ENCODE peak calls at places on chromosome 5, in eight cellular contexts. N, V, P, B, Q, F, G and L are unnamed samples. For H3K9me3, the result is how much of the 10 kb centered on the place peaks cover.

GRCh38 chr5:68484307-68485068 is 268.9 kb downstream of the PIK3R1 start:
- DNase-seq in N (no peak), P (no peak), V (peak), F (no peak), G (no peak), B (no peak), Q (no peak), L (peak)

GRCh38 chr5:94969174-94969573 is 315.7 kb downstream of the MCTP1 start:
- DNase-seq in V (peak), N (no peak), Q (no peak), B (peak), F (no peak), P (peak), G (peak), L (peak)

GRCh38 chr5:68823301-68823700 is 270.5 kb upstream of the SLC30A5 start:
- DNase-seq in P (no peak), G (no peak), V (peak), F (no peak), Q (no peak), N (no peak), B (no peak), L (no peak)

GRCh38 chr5:150070821-150071220 is 15.5 kb downstream of the CSF1R start:
- DNase-seq in Q (no peak), F (no peak), G (no peak), V (no peak), N (no peak), B (no peak), P (no peak), L (no peak)

GRCh38 chr5:22496666-22497065 is 356.5 kb downstream of the CDH12 start:
- DNase-seq in V (no peak), Q (no peak), N (no peak), G (no peak), P (no peak), B (no peak), F (no peak), L (no peak)

GRCh38 chr5:93926831-93927600 is 185.6 kb upstream of the POU5F2 start:
- DNase-seq in P (no peak), G (no peak), F (no peak), Q (no peak), B (no peak), V (peak), N (no peak), L (peak)

GRCh38 chr5:157772077-157772613 is 28.6 kb downstream of the LSM11 start:
- DNase-seq in N (no peak), F (no peak), Q (no peak), B (no peak), G (no peak), V (no peak), P (peak), L (no peak)

GRCh38 chr5:59496524-59497134 is 396.9 kb downstream of the PDE4D start:
- DNase-seq in Q (peak), F (peak), B (peak), P (peak), G (no peak), N (no peak), V (peak), L (no peak)

GRCh38 chr5:136089804-136090203 is 42.8 kb upstream of the SMAD5 start:
- DNase-seq in Q (no peak), P (no peak), V (no peak), N (no peak), F (no peak), B (no peak), G (no peak), L (peak)

GRCh38 chr5:137146402-137146889 is 352.7 kb downstream of the SPOCK1 start:
- DNase-seq in N (no peak), Q (no peak), P (no peak), G (peak), F (no peak), V (peak), B (peak), L (peak)

GRCh38 chr5:7396169-7397004 is 449 bp downstream of the ADCY2 start:
- DNase-seq in G (no peak), Q (no peak), F (no peak), B (peak), P (peak), V (peak), N (no peak), L (peak)

GRCh38 chr5:117713585-117714198 is 1139.1 kb upstream of the SEMA6A start:
- DNase-seq in V (no peak), F (peak), G (peak), N (peak), P (no peak), Q (no peak), B (no peak), L (no peak)

GRCh38 chr5:141359790-141360426 is at the start of gene PCDHGB2:
- DNase-seq in V (peak), G (peak), B (peak), P (peak), Q (no peak), F (peak), N (no peak), L (peak)

GRCh38 chr5:43231977-43232376 is 40.0 kb downstream of the NIM1K start:
- DNase-seq in N (no peak), P (no peak), G (peak), V (peak), Q (no peak), F (peak), B (peak), L (no peak)

GRCh38 chr5:139682016-139682975 is 34.1 kb downstream of the CXXC5 start:
- DNase-seq in Q (no peak), F (no peak), V (no peak), G (no peak), P (peak), N (no peak), B (no peak), L (no peak)

GRCh38 chr5:150783422-150783928 is 4.9 kb downstream of the SMIM3 start:
- DNase-seq in V (peak), Q (no peak), B (peak), G (peak), F (peak), P (no peak), N (no peak), L (peak)

GRCh38 chr5:57895766-57896165 is 413.2 kb upstream of the ACTBL2 start:
- DNase-seq in N (no peak), F (no peak), V (no peak), P (no peak), G (no peak), Q (no peak), B (no peak), L (peak)

GRCh38 chr5:126645132-126645531 is 44.4 kb downstream of the PHAX start:
- DNase-seq in P (no peak), G (no peak), Q (no peak), F (no peak), V (peak), B (no peak), N (no peak), L (no peak)

GRCh38 chr5:37888476-37888875 is 48.6 kb upstream of the GDNF start:
- DNase-seq in V (peak), P (no peak), G (no peak), F (no peak), N (no peak), Q (no peak), B (peak), L (peak)

GRCh38 chr5:90475436-90475980 is 844 bp downstream of the POLR3G start:
- DNase-seq in Q (no peak), V (no peak), N (no peak), F (no peak), G (no peak), B (peak), P (no peak), L (no peak)

GRCh38 chr5:146048994-146049703 is 56.2 kb downstream of the PLAC8L1 start:
- DNase-seq in F (peak), N (peak), P (peak), Q (peak), B (peak), G (peak), V (peak), L (peak)

GRCh38 chr5:21391506-21391905 is 1403.5 kb upstream of the CDH18 start:
- DNase-seq in F (no peak), Q (no peak), N (no peak), P (no peak), G (no peak), V (peak), B (no peak), L (no peak)

GRCh38 chr5:23494558-23494957 is 12.9 kb upstream of the PRDM9 start:
- DNase-seq in N (no peak), P (no peak), G (no peak), V (no peak), F (no peak), B (no peak), Q (no peak), L (no peak)

GRCh38 chr5:115621365-115621900 is 4.4 kb downstream of the TMED7 start:
- DNase-seq in P (peak), N (no peak), Q (no peak), V (no peak), F (no peak), B (no peak), G (no peak), L (no peak)

GRCh38 chr5:85814596-85814995 is 803.1 kb upstream of the COX7C start:
- DNase-seq in B (no peak), Q (no peak), V (no peak), G (no peak), N (peak), F (peak), P (peak), L (no peak)

GRCh38 chr5:53041071-53041692 is 52.0 kb downstream of the ITGA2 start:
- DNase-seq in G (no peak), B (no peak), P (no peak), F (no peak), N (no peak), V (peak), Q (no peak), L (peak)

GRCh38 chr5:622359-622758 is 10.2 kb downstream of the CEP72 start:
- DNase-seq in B (no peak), P (no peak), Q (no peak), F (no peak), G (no peak), N (no peak), V (no peak), L (no peak)

GRCh38 chr5:147140558-147140957 is 94.3 kb upstream of the STK32A start:
- DNase-seq in Q (no peak), N (no peak), F (no peak), G (no peak), V (no peak), B (no peak), P (no peak), L (no peak)

GRCh38 chr5:54217826-54218503 is 92.4 kb downstream of the ARL15 start:
- DNase-seq in V (peak), B (peak), F (no peak), N (peak), Q (peak), P (peak), G (peak), L (peak)

GRCh38 chr5:146340260-146341081 is 1.8 kb downstream of the POU4F3 start:
- DNase-seq in F (peak), B (peak), V (peak), N (peak), G (no peak), P (peak), Q (peak), L (peak)

GRCh38 chr5:33891731-33892418 is at the start of gene ADAMTS12:
- DNase-seq in Q (peak), F (peak), V (peak), B (no peak), G (no peak), P (peak), N (peak), L (peak)

DNA sequence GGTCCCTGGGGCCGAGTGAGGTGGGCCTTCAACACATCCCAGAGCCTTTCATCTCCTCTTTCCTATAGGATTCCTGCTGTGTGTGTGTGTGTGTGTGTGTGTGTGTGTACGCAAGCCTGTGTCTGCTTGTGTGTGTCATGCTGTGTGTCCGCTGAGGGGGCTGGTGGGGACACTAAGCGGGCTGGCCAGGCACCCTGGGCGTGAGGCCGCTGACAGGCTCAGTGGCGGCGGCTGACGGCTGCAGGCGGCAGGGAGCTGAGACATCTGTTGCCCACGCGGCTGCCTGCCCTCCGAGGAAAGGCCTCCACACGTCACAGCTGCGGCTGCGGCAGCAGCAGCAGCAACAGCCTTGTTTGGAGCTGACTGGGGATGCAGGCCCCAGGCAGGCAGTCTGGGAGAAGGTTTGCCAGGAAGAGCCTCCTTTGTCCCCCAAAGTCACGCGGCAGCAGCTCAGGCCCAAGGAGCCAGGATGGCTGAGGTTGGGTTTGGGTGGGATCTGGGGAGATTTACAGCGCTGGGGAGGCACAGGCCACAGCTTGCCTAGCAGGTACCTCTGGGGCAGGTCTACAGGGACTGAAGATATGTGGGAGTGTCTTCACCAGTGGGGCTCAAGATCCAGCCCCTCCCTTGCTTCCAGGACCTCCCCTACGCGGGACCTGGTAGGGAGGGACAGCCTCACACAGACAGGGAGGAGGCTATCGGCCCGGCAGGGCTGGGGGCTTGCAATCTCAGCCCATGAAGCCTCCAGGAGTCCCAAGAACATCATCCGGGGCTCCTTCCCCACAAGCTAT is 1.8 kb downstream of the PDLIM4 start:
- DNase-seq in Q (peak), N (no peak), F (peak), P (peak), B (no peak), G (no peak), V (peak), L (peak)
- H3K27ac ChIP-seq in Q (peak), N (no peak), F (no peak), P (no peak), B (peak), G (peak), V (peak), L (peak)

GRCh38 chr5:104533498-104533897 is 970.9 kb upstream of the NUDT12 start:
- DNase-seq in G (no peak), V (no peak), P (no peak), B (peak), F (no peak), N (no peak), Q (no peak), L (no peak)
- H2AFZ ChIP-seq in G (no peak), V (no peak), P (no peak), B (no peak), F (no peak), N (no peak), Q (no peak), L (no peak)

GRCh38 chr5:178965465-178966055 is 24.6 kb downstream of the ZNF454 start:
- DNase-seq in V (no peak), Q (no peak), P (no peak), F (no peak), N (no peak), G (no peak), B (no peak), L (no peak)
- H3K9me3 ChIP-seq in V (under half), Q (under half), P (under half), F (half or more), N (half or more), G (under half), B (half or more), L (half or more)

GRCh38 chr5:168137265-168137664 is 154.2 kb upstream of the WWC1 start:
- DNase-seq in Q (no peak), P (no peak), G (no peak), V (no peak), N (no peak), B (no peak), F (no peak), L (no peak)
- H3K27ac ChIP-seq in Q (no peak), P (no peak), G (no peak), V (no peak), N (no peak), B (no peak), F (no peak), L (no peak)

GRCh38 chr5:109558364-109558763 is 131.4 kb upstream of the MAN2A1 start:
- DNase-seq in N (no peak), V (no peak), B (no peak), Q (no peak), F (no peak), P (no peak), G (no peak), L (peak)
- H2AFZ ChIP-seq in N (no peak), V (no peak), B (no peak), Q (peak), F (no peak), P (no peak), G (no peak), L (no peak)